ENCODE peak calls at places on chromosomes 1 and 21, in eight cellular contexts. N is spleen, O is K562, S is fibroblast of pulmonary artery, V is AG10803, T is AG04449, M is heart left ventricle, C is neural progenitor cell. H is an unnamed sample.

GRCh38 chr1:194289569-194290266 is 1103.3 kb upstream of the B3GALT2 start:
- DNase-seq in N (no peak), O (no peak), S (no peak), V (no peak), T (no peak), M (no peak), C (no peak), H (peak)

GRCh38 chr21:43944757-43945156 is 67.4 kb upstream of the TRAPPC10 start:
- DNase-seq in N (no peak), O (no peak), S (no peak), V (no peak), T (no peak), M (no peak), C (no peak), H (no peak)

GRCh38 chr1:27527857-27528700 is 38.1 kb upstream of the WASF2 start:
- DNase-seq in N (peak), O (no peak), S (no peak), V (no peak), T (no peak), M (peak), C (peak), H (peak)

GRCh38 chr1:110893908-110894490 is 21.1 kb downstream of the CD53 start:
- DNase-seq in N (no peak), O (no peak), S (no peak), V (no peak), T (no peak), M (no peak), C (no peak), H (no peak)

GRCh38 chr1:37721565-37721964 is 29.2 kb downstream of the CDCA8 start:
- DNase-seq in N (no peak), O (no peak), S (no peak), V (no peak), T (no peak), M (no peak), C (peak), H (no peak)

GRCh38 chr1:1979482-1980165 is 24.0 kb downstream of the CFAP74 start:
- DNase-seq in N (no peak), O (no peak), S (no peak), V (no peak), T (no peak), M (no peak), C (no peak), H (no peak)

GRCh38 chr21:43600642-43601397 is 58.5 kb downstream of the HSF2BP start:
- DNase-seq in N (no peak), O (no peak), S (peak), V (peak), T (peak), M (no peak), C (no peak), H (no peak)

GRCh38 chr1:116006486-116006964 is 30.2 kb downstream of the SLC22A15 start:
- DNase-seq in N (no peak), O (no peak), S (no peak), V (no peak), T (no peak), M (no peak), C (no peak), H (no peak)

GRCh38 chr1:41418868-41419583 is 57.8 kb downstream of the FOXO6 start:
- DNase-seq in N (peak), O (no peak), S (peak), V (peak), T (peak), M (peak), C (peak), H (no peak)

GRCh38 chr1:224253721-224254120 is 70.7 kb downstream of the DEGS1 start:
- DNase-seq in N (no peak), O (no peak), S (no peak), V (peak), T (no peak), M (no peak), C (no peak), H (no peak)

GRCh38 chr1:104132386-104132973 is 382.8 kb downstream of the AMY1C start:
- DNase-seq in N (no peak), O (peak), S (no peak), V (no peak), T (no peak), M (no peak), C (peak), H (no peak)

GRCh38 chr1:16607433-16607851 is 5.9 kb downstream of the NBPF1 start:
- DNase-seq in N (peak), O (no peak), S (no peak), V (no peak), T (no peak), M (no peak), C (peak), H (no peak)

GRCh38 chr1:175830500-175830899 is 87.1 kb upstream of the TNR start:
- DNase-seq in N (no peak), O (no peak), S (no peak), V (no peak), T (no peak), M (no peak), C (no peak), H (no peak)

GRCh38 chr1:106571109-106571508 is 485.4 kb upstream of the PRMT6 start:
- DNase-seq in N (no peak), O (no peak), S (no peak), V (no peak), T (no peak), M (no peak), C (no peak), H (no peak)

GRCh38 chr1:203626910-203627246 is 246 bp downstream of the ATP2B4 start:
- DNase-seq in N (peak), O (no peak), S (no peak), V (no peak), T (no peak), M (no peak), C (no peak), H (peak)

GRCh38 chr1:226397011-226397926 is 10.6 kb downstream of the PARP1 start:
- DNase-seq in N (no peak), O (no peak), S (peak), V (no peak), T (no peak), M (no peak), C (no peak), H (no peak)

GRCh38 chr1:221435510-221435909 is 306.4 kb downstream of the DUSP10 start:
- DNase-seq in N (no peak), O (peak), S (peak), V (peak), T (no peak), M (no peak), C (peak), H (no peak)

GRCh38 chr1:100130552-100131077 is 2.1 kb downstream of the SASS6 start:
- DNase-seq in N (no peak), O (peak), S (peak), V (peak), T (no peak), M (no peak), C (no peak), H (no peak)

GRCh38 chr21:38311765-38312164 is 55.0 kb downstream of the KCNJ15 start:
- DNase-seq in N (no peak), O (no peak), S (peak), V (peak), T (no peak), M (no peak), C (no peak), H (no peak)

GRCh38 chr1:191851799-191852595 is 306.3 kb upstream of the RGS18 start:
- DNase-seq in N (no peak), O (peak), S (peak), V (no peak), T (peak), M (no peak), C (no peak), H (no peak)

GRCh38 chr1:9058465-9058864 is 11.0 kb downstream of the SLC2A5 start:
- DNase-seq in N (peak), O (no peak), S (peak), V (peak), T (no peak), M (no peak), C (peak), H (no peak)
- TF ChIP-seq CTCF in N (no peak), O (no peak), S (peak), V (peak), T (peak), M (no peak), C (peak), H (no peak)

GRCh38 chr1:205423248-205423647 is 1.4 kb upstream of the LEMD1 start:
- DNase-seq in N (no peak), O (no peak), S (no peak), V (no peak), T (no peak), M (no peak), C (no peak), H (no peak)
- TF ChIP-seq CTCF in N (no peak), O (no peak), S (peak), V (no peak), T (no peak), M (peak), C (peak), H (no peak)

GRCh38 chr1:230008721-230009120 is 58.3 kb upstream of the GALNT2 start:
- DNase-seq in N (no peak), O (no peak), S (no peak), V (no peak), T (no peak), M (no peak), C (no peak), H (no peak)
- TF ChIP-seq CTCF in N (no peak), O (no peak), S (no peak), V (no peak), T (no peak), M (no peak), C (no peak), H (no peak)

GRCh38 chr1:235074335-235075120 is 54.1 kb downstream of the TOMM20 start:
- DNase-seq in N (peak), O (peak), S (peak), V (peak), T (peak), M (peak), C (peak), H (peak)

GRCh38 chr1:235075121-235075954 is 53.3 kb downstream of the TOMM20 start:
- DNase-seq in N (peak), O (peak), S (peak), V (peak), T (peak), M (peak), C (no peak), H (peak)

GRCh38 chr1:235073968-235074334 is 54.7 kb downstream of the TOMM20 start:
- DNase-seq in N (no peak), O (no peak), S (no peak), V (no peak), T (no peak), M (no peak), C (no peak), H (no peak)

GRCh38 chr1:235072096-235072495 is 56.5 kb downstream of the TOMM20 start:
- DNase-seq in N (no peak), O (no peak), S (no peak), V (no peak), T (no peak), M (no peak), C (no peak), H (no peak)

GRCh38 chr1:235073331-235073967 is 55.2 kb downstream of the TOMM20 start:
- DNase-seq in N (peak), O (no peak), S (no peak), V (peak), T (no peak), M (no peak), C (no peak), H (no peak)
- TF ChIP-seq CTCF in N (no peak), O (no peak), S (no peak), V (no peak), T (no peak), M (no peak), C (no peak), H (no peak)

GRCh38 chr1:8962812-8963669 is 17.4 kb downstream of the CA6 start:
- DNase-seq in N (no peak), O (peak), S (peak), V (peak), T (no peak), M (no peak), C (peak), H (no peak)
- TF ChIP-seq CTCF in N (peak), O (peak), S (peak), V (peak), T (peak), M (peak), C (peak), H (no peak)

DNA sequence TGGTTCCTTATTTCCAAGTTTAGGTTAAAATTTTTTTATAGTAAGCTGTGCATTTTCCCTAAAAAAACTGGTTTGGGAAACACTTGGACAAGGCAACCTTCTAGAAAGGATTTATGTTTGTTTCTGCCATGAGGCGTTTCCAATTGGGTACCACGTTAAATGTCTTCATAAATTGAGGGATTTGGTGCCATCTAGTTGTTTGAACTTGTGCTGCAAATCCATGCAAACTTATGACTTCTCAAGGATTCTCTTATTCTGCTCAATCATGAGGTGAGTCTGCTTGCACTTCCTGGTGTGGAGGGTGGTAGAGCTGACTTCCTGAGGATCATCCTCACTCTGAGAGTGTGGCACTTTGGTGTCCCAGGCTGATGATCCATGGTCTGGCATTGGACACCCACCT is 123.3 kb downstream of the PCNX2 start:
- DNase-seq in N (no peak), O (peak), S (peak), V (peak), T (no peak), M (no peak), C (no peak), H (no peak)
- TF ChIP-seq CTCF in N (no peak), O (no peak), S (peak), V (peak), T (peak), M (peak), C (peak), H (no peak)

GRCh38 chr21:46542588-46543092 is 62.2 kb downstream of the S100B start:
- DNase-seq in N (no peak), O (no peak), S (no peak), V (no peak), T (no peak), M (no peak), C (no peak), H (no peak)

GRCh38 chr21:46537026-46537425 is 67.9 kb downstream of the S100B start:
- DNase-seq in N (no peak), O (no peak), S (no peak), V (no peak), T (no peak), M (no peak), C (no peak), H (no peak)

GRCh38 chr21:46540087-46540710 is 64.7 kb downstream of the S100B start:
- DNase-seq in N (no peak), O (no peak), S (no peak), V (no peak), T (no peak), M (no peak), C (no peak), H (no peak)

GRCh38 chr21:46538262-46538661 is 66.6 kb downstream of the S100B start:
- DNase-seq in N (no peak), O (no peak), S (no peak), V (no peak), T (no peak), M (no peak), C (no peak), H (no peak)

DNA sequence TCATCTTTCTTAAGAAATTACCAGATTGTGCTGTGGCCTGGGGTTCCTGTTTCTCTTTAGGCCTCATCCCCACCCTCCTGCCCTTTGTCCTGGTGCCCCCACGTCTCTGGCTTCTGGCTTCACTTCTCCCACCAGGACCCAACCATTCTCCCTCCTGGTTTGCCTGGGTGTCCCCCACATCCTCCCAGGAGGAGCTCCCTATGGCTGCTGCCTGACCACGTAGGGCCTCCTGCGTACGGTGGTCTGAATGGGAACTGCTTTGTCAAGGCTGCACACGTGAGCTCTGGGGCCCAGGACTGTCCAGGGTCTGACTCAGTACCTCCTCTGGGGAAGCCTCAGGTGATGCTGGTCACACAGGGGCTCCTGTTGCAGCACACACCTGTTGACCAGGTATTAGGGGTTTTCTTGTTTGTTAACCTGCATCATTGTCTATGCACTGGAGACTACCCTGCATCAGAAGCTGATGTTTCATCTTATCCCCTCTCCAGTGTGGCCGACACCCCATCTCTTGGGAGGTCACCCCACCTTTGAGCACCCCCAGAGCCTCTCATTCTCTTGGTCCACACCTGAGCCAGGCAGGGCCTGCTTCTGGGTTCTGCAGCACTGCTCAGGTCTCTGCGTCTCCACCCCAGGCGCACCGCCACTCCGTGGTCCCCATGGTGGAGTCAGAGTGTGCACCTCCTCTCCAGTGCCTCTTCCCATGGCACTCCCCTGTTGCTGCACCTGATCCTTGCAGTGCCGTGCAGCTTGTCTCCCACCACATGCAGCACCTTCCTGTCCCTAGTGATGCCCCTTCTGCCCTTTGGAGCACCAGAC is 65.8 kb downstream of the S100B start:
- DNase-seq in N (no peak), O (no peak), S (no peak), V (no peak), T (no peak), M (no peak), C (no peak), H (no peak)
- TF ChIP-seq CTCF in N (no peak), O (no peak), S (no peak), V (no peak), T (no peak), M (no peak), C (no peak), H (no peak)

H was measured in activated B cell treated with CpG ODN at 0.5 μM for 24 hours.